ENCODE peak calls at places on chromosomes 12 and 14, in five cellular contexts. J, D, T, A and Z are unnamed samples.

GRCh38 chr14:102915292-102916110 is 7.0 kb upstream of the AMN start:
- DNase-seq in T (no peak), J (no peak), D (no peak), A (no peak), Z (no peak)

GRCh38 chr12:51678086-51678724 is 87.2 kb downstream of the SCN8A start:
- DNase-seq in A (peak), T (peak), J (peak), D (no peak), Z (peak)

GRCh38 chr12:109720152-109720855 is 6.7 kb downstream of the FAM222A start:
- DNase-seq in J (no peak), A (no peak), D (no peak), T (no peak), Z (no peak)

GRCh38 chr12:121494093-121494787 is 86.6 kb downstream of the KDM2B start:
- DNase-seq in D (peak), J (no peak), A (peak), T (peak), Z (no peak)

GRCh38 chr12:23555808-23556207 is 393.7 kb downstream of the SOX5 start:
- DNase-seq in T (no peak), D (no peak), J (no peak), A (no peak), Z (no peak)

GRCh38 chr12:13780453-13780852 is 200.9 kb downstream of the GRIN2B start:
- DNase-seq in D (no peak), J (no peak), T (no peak), A (no peak), Z (no peak)

GRCh38 chr14:72457641-72458040 is 436.3 kb downstream of the DPF3 start:
- DNase-seq in A (no peak), D (no peak), J (no peak), T (peak), Z (no peak)

GRCh38 chr14:53509227-53509822 is 356.2 kb upstream of the DDHD1 start:
- DNase-seq in J (no peak), D (no peak), T (peak), A (no peak), Z (no peak)

GRCh38 chr12:98893126-98893525 is 248.0 kb downstream of the APAF1 start:
- DNase-seq in T (no peak), D (no peak), A (no peak), J (no peak), Z (no peak)

GRCh38 chr14:99261916-99262787 is 9.8 kb downstream of the BCL11B start:
- DNase-seq in J (no peak), T (no peak), D (no peak), A (peak), Z (no peak)

GRCh38 chr12:53480425-53481107 is 18.7 kb downstream of the MAP3K12 start:
- DNase-seq in A (no peak), J (no peak), T (no peak), D (no peak), Z (no peak)

GRCh38 chr14:52078093-52078492 is 9.2 kb upstream of the NID2 start:
- DNase-seq in J (no peak), D (no peak), T (peak), A (no peak), Z (peak)

GRCh38 chr12:76878899-76879709 is at the start of gene CSRP2:
- DNase-seq in D (peak), A (peak), T (peak), J (peak), Z (peak)

GRCh38 chr12:64088431-64089349 is 133.4 kb downstream of the KICS2 start:
- DNase-seq in A (no peak), D (no peak), T (peak), J (peak), Z (peak)

GRCh38 chr14:99795046-99795445 is 1.8 kb downstream of the EML1 start:
- DNase-seq in T (no peak), A (no peak), J (no peak), D (no peak), Z (no peak)

GRCh38 chr12:98870521-98870920 is 225.4 kb downstream of the APAF1 start:
- DNase-seq in J (no peak), D (no peak), T (no peak), A (no peak), Z (no peak)

GRCh38 chr14:50039734-50040400 is 76.5 kb downstream of the VCPKMT start:
- DNase-seq in J (no peak), D (no peak), A (no peak), T (peak), Z (peak)

GRCh38 chr12:13794706-13795105 is 186.7 kb downstream of the GRIN2B start:
- DNase-seq in A (no peak), J (no peak), D (no peak), T (no peak), Z (no peak)

GRCh38 chr12:69131073-69131472 is 108.3 kb upstream of the CPSF6 start:
- DNase-seq in A (no peak), J (no peak), D (no peak), T (no peak), Z (no peak)

GRCh38 chr12:3931721-3932120 is 58.5 kb upstream of the PARP11 start:
- DNase-seq in T (no peak), J (no peak), D (no peak), A (no peak), Z (no peak)

GRCh38 chr14:20564501-20564997 is 3.7 kb upstream of the RNASE9 start:
- DNase-seq in D (no peak), A (no peak), T (no peak), J (no peak), Z (no peak)

GRCh38 chr12:69401940-69402339 is 42.4 kb downstream of the YEATS4 start:
- DNase-seq in T (no peak), D (no peak), J (no peak), A (no peak), Z (no peak)

GRCh38 chr12:89529738-89530137 is 3.9 kb upstream of the POC1B start:
- DNase-seq in J (peak), A (peak), D (no peak), T (peak), Z (peak)

GRCh38 chr12:46770501-46771183 is 55.2 kb downstream of the SLC38A4 start:
- DNase-seq in D (no peak), T (peak), J (no peak), A (no peak), Z (no peak)

GRCh38 chr12:108234155-108234554 is 105.0 kb downstream of the CMKLR1 start:
- DNase-seq in J (no peak), A (no peak), T (no peak), D (no peak), Z (no peak)

GRCh38 chr12:70052931-70053497 is 190.2 kb upstream of the CNOT2 start:
- DNase-seq in D (no peak), J (peak), T (peak), A (no peak), Z (peak)

GRCh38 chr14:21852061-21852664 is 178.5 kb upstream of the OR4E1 start:
- DNase-seq in D (peak), A (peak), T (peak), J (peak), Z (peak)

GRCh38 chr14:67694791-67695393 is 672 bp downstream of the RDH11 start:
- DNase-seq in J (peak), A (peak), T (peak), D (peak), Z (peak)

GRCh38 chr14:21264025-21264801 is 5.0 kb downstream of the HNRNPC start:
- DNase-seq in T (peak), J (peak), A (no peak), D (no peak), Z (peak)

GRCh38 chr12:23204933-23205778 is 580.2 kb downstream of the ETNK1 start:
- DNase-seq in T (peak), D (no peak), J (peak), A (peak), Z (peak)

GRCh38 chr12:31297572-31298509 is 28.1 kb downstream of the SINHCAF start:
- DNase-seq in T (no peak), A (no peak), J (no peak), D (no peak), Z (no peak)

GRCh38 chr12:52149651-52150241 is 42.1 kb downstream of the KRT80 start:
- DNase-seq in D (no peak), J (no peak), T (no peak), A (no peak), Z (no peak)

GRCh38 chr12:76064904-76065303 is 19.6 kb downstream of the NAP1L1 start:
- DNase-seq in J (no peak), T (no peak), A (no peak), D (no peak), Z (no peak)

GRCh38 chr12:97283297-97283696 is 179.3 kb upstream of the RMST start:
- DNase-seq in A (no peak), D (no peak), T (no peak), J (no peak), Z (no peak)